ENCODE peak calls at places on chromosomes 1 and 21, in ten cellular contexts. One of them, this sample, is unnamed.

GRCh38 chr1:220990417-220991337 is 111.4 kb downstream of the HLX start:
- DNase-seq in IMR-90: peak; percentile 83
- DNase-seq in transverse colon: no peak
- DNase-seq in ovary: no peak
- DNase-seq in suprapubic skin: no peak
- DNase-seq in right lobe of liver: no peak
- DNase-seq in stomach: no peak
- DNase-seq in body of pancreas: no peak
- DNase-seq in NB4: peak; percentile 18
- DNase-seq in lower leg skin: no peak
- DNase-seq in this sample: no peak

GRCh38 chr1:14181191-14181793 is 417.2 kb upstream of the KAZN start:
- DNase-seq in IMR-90: no peak
- DNase-seq in transverse colon: no peak
- DNase-seq in ovary: no peak
- DNase-seq in suprapubic skin: no peak
- DNase-seq in right lobe of liver: no peak
- DNase-seq in stomach: no peak
- DNase-seq in body of pancreas: no peak
- DNase-seq in NB4: no peak
- DNase-seq in lower leg skin: no peak
- DNase-seq in this sample: no peak

GRCh38 chr1:202553560-202554038 is 156.7 kb downstream of the SYT2 start:
- DNase-seq in IMR-90: peak; percentile 67
- DNase-seq in transverse colon: no peak
- DNase-seq in ovary: no peak
- DNase-seq in suprapubic skin: no peak
- DNase-seq in right lobe of liver: no peak
- DNase-seq in stomach: no peak
- DNase-seq in body of pancreas: peak; percentile 19
- DNase-seq in NB4: peak; percentile 89
- DNase-seq in lower leg skin: peak; percentile 36
- DNase-seq in this sample: no peak

GRCh38 chr21:42062543-42063022 is 8.5 kb upstream of the UMODL1 start:
- DNase-seq in IMR-90: no peak
- DNase-seq in transverse colon: peak; percentile 76
- DNase-seq in ovary: no peak
- DNase-seq in suprapubic skin: no peak
- DNase-seq in right lobe of liver: no peak
- DNase-seq in stomach: peak; percentile 56
- DNase-seq in body of pancreas: no peak
- DNase-seq in NB4: peak; percentile 93
- DNase-seq in lower leg skin: no peak
- DNase-seq in this sample: peak; percentile 39

GRCh38 chr1:97144527-97144926 is 422.9 kb downstream of the PTBP2 start:
- DNase-seq in IMR-90: peak; percentile 85
- DNase-seq in transverse colon: no peak
- DNase-seq in ovary: no peak
- DNase-seq in suprapubic skin: no peak
- DNase-seq in right lobe of liver: no peak
- DNase-seq in stomach: no peak
- DNase-seq in body of pancreas: no peak
- DNase-seq in NB4: no peak
- DNase-seq in lower leg skin: no peak
- DNase-seq in this sample: no peak

GRCh38 chr1:66648896-66649597 is 103.2 kb upstream of the DYNLT5 start:
- DNase-seq in IMR-90: no peak
- DNase-seq in transverse colon: peak; percentile 8
- DNase-seq in ovary: no peak
- DNase-seq in suprapubic skin: no peak
- DNase-seq in right lobe of liver: no peak
- DNase-seq in stomach: no peak
- DNase-seq in body of pancreas: no peak
- DNase-seq in NB4: peak; percentile 46
- DNase-seq in lower leg skin: no peak
- DNase-seq in this sample: no peak

GRCh38 chr1:185798505-185798904 is 64.3 kb downstream of the HMCN1 start:
- DNase-seq in IMR-90: no peak
- DNase-seq in transverse colon: no peak
- DNase-seq in ovary: no peak
- DNase-seq in suprapubic skin: no peak
- DNase-seq in right lobe of liver: no peak
- DNase-seq in stomach: no peak
- DNase-seq in body of pancreas: no peak
- DNase-seq in NB4: no peak
- DNase-seq in lower leg skin: no peak
- DNase-seq in this sample: no peak

GRCh38 chr1:64403331-64403730 is 66.6 kb upstream of the CACHD1 start:
- DNase-seq in IMR-90: no peak
- DNase-seq in transverse colon: no peak
- DNase-seq in ovary: no peak
- DNase-seq in suprapubic skin: no peak
- DNase-seq in right lobe of liver: no peak
- DNase-seq in stomach: no peak
- DNase-seq in body of pancreas: no peak
- DNase-seq in NB4: no peak
- DNase-seq in lower leg skin: no peak
- DNase-seq in this sample: no peak

GRCh38 chr1:11501491-11501897 is 22.5 kb downstream of the DISP3 start:
- DNase-seq in IMR-90: no peak
- DNase-seq in transverse colon: no peak
- DNase-seq in ovary: peak; percentile 37
- DNase-seq in suprapubic skin: peak; percentile 54
- DNase-seq in right lobe of liver: no peak
- DNase-seq in stomach: no peak
- DNase-seq in body of pancreas: no peak
- DNase-seq in NB4: no peak
- DNase-seq in lower leg skin: no peak
- DNase-seq in this sample: no peak

GRCh38 chr1:27346991-27347627 is 5.3 kb downstream of the SYTL1 start:
- DNase-seq in IMR-90: peak; percentile 13
- DNase-seq in transverse colon: no peak
- DNase-seq in ovary: no peak
- DNase-seq in suprapubic skin: no peak
- DNase-seq in right lobe of liver: no peak
- DNase-seq in stomach: no peak
- DNase-seq in body of pancreas: no peak
- DNase-seq in NB4: no peak
- DNase-seq in lower leg skin: no peak
- DNase-seq in this sample: no peak

GRCh38 chr1:89727517-89728312 is 93.1 kb upstream of the LRRC8D start:
- DNase-seq in IMR-90: no peak
- DNase-seq in transverse colon: no peak
- DNase-seq in ovary: no peak
- DNase-seq in suprapubic skin: no peak
- DNase-seq in right lobe of liver: no peak
- DNase-seq in stomach: no peak
- DNase-seq in body of pancreas: no peak
- DNase-seq in NB4: no peak
- DNase-seq in lower leg skin: no peak
- DNase-seq in this sample: no peak

GRCh38 chr1:232805269-232806070 is at the start of gene MAP10:
- DNase-seq in IMR-90: peak; percentile 71
- DNase-seq in transverse colon: peak; percentile 76
- DNase-seq in ovary: peak; percentile 86
- DNase-seq in suprapubic skin: peak; percentile 83
- DNase-seq in right lobe of liver: peak; percentile 70
- DNase-seq in stomach: peak; percentile 66
- DNase-seq in body of pancreas: peak; percentile 77
- DNase-seq in NB4: peak; percentile 90
- DNase-seq in lower leg skin: peak; percentile 29
- DNase-seq in this sample: peak; percentile 66
- TF ChIP-seq POLR2A in IMR-90: no peak
- TF ChIP-seq POLR2A in transverse colon: peak; percentile 23
- TF ChIP-seq POLR2A in ovary: no peak
- TF ChIP-seq POLR2A in suprapubic skin: no peak
- TF ChIP-seq POLR2A in right lobe of liver: peak; percentile 64
- TF ChIP-seq POLR2A in stomach: no peak
- TF ChIP-seq POLR2A in body of pancreas: peak; percentile 71
- TF ChIP-seq POLR2A in NB4: peak; percentile 73
- TF ChIP-seq POLR2A in lower leg skin: no peak
- TF ChIP-seq POLR2A in this sample: peak; percentile 23

DNA sequence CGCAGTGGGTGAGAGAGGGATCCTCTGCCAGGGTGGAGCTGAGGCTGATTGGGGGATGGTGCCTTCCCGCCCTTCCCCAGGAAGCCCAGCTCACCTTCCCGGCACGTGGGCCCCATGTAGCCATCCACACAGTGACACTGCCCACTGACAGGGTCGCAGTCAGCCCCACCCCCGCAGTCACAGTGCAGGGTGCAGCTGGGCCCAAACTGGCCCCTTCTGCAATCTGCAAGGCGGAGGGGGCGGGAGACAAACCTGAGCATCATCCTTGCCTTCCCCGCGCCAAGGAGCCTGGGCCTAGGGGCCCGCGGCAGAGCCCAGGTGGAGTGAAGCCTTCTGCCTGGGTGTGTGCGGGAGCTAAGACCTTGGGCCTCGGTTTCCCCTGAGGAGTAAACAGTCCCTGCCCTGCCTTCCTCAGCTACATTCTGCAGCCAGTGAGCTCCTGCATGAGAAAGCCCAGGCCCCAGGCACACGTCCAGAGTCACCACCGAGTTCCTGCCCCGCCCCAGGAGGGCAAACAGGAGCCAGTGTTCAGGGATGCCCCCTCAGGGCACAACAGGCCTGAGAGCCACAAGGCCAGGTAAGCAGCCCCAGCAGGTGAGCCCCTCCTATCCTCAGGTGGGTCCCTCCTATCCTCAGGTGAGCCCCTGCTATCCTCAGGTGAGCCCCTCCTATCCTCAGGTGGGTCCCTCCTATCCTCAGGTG is 38.2 kb downstream of the ARHGEF16 start:
- DNase-seq in IMR-90: no peak
- DNase-seq in transverse colon: no peak
- DNase-seq in ovary: no peak
- DNase-seq in suprapubic skin: no peak
- DNase-seq in right lobe of liver: no peak
- DNase-seq in stomach: peak; percentile 34
- DNase-seq in body of pancreas: no peak
- DNase-seq in NB4: no peak
- DNase-seq in lower leg skin: no peak
- DNase-seq in this sample: no peak
- TF ChIP-seq POLR2A in IMR-90: no peak
- TF ChIP-seq POLR2A in transverse colon: no peak
- TF ChIP-seq POLR2A in ovary: no peak
- TF ChIP-seq POLR2A in suprapubic skin: no peak
- TF ChIP-seq POLR2A in right lobe of liver: no peak
- TF ChIP-seq POLR2A in stomach: no peak
- TF ChIP-seq POLR2A in body of pancreas: no peak
- TF ChIP-seq POLR2A in NB4: no peak
- TF ChIP-seq POLR2A in lower leg skin: no peak
- TF ChIP-seq POLR2A in this sample: no peak

GRCh38 chr1:183870351-183871077 is 65.6 kb downstream of the RGL1 start:
- DNase-seq in IMR-90: peak; percentile 39
- DNase-seq in transverse colon: peak; percentile 41
- DNase-seq in ovary: peak; percentile 87
- DNase-seq in suprapubic skin: peak; percentile 90
- DNase-seq in right lobe of liver: peak; percentile 53
- DNase-seq in stomach: no peak
- DNase-seq in body of pancreas: peak; percentile 29
- DNase-seq in NB4: no peak
- DNase-seq in lower leg skin: peak; percentile 59
- DNase-seq in this sample: peak; percentile 71

GRCh38 chr1:183871568-183871967 is 66.6 kb downstream of the RGL1 start:
- DNase-seq in IMR-90: no peak
- DNase-seq in transverse colon: no peak
- DNase-seq in ovary: no peak
- DNase-seq in suprapubic skin: no peak
- DNase-seq in right lobe of liver: no peak
- DNase-seq in stomach: no peak
- DNase-seq in body of pancreas: no peak
- DNase-seq in NB4: no peak
- DNase-seq in lower leg skin: no peak
- DNase-seq in this sample: no peak

GRCh38 chr1:183873642-183874041 is 68.7 kb downstream of the RGL1 start:
- DNase-seq in IMR-90: no peak
- DNase-seq in transverse colon: no peak
- DNase-seq in ovary: no peak
- DNase-seq in suprapubic skin: no peak
- DNase-seq in right lobe of liver: no peak
- DNase-seq in stomach: no peak
- DNase-seq in body of pancreas: no peak
- DNase-seq in NB4: no peak
- DNase-seq in lower leg skin: no peak
- DNase-seq in this sample: no peak

GRCh38 chr1:183871142-183871541 is 66.2 kb downstream of the RGL1 start:
- DNase-seq in IMR-90: peak; percentile 71
- DNase-seq in transverse colon: no peak
- DNase-seq in ovary: no peak
- DNase-seq in suprapubic skin: no peak
- DNase-seq in right lobe of liver: no peak
- DNase-seq in stomach: no peak
- DNase-seq in body of pancreas: no peak
- DNase-seq in NB4: no peak
- DNase-seq in lower leg skin: no peak
- DNase-seq in this sample: no peak

GRCh38 chr1:183872406-183872805 is 67.5 kb downstream of the RGL1 start:
- DNase-seq in IMR-90: peak; percentile 79
- DNase-seq in transverse colon: no peak
- DNase-seq in ovary: no peak
- DNase-seq in suprapubic skin: no peak
- DNase-seq in right lobe of liver: no peak
- DNase-seq in stomach: no peak
- DNase-seq in body of pancreas: no peak
- DNase-seq in NB4: no peak
- DNase-seq in lower leg skin: no peak
- DNase-seq in this sample: no peak
- TF ChIP-seq POLR2A in IMR-90: no peak
- TF ChIP-seq POLR2A in transverse colon: no peak
- TF ChIP-seq POLR2A in ovary: no peak
- TF ChIP-seq POLR2A in suprapubic skin: no peak
- TF ChIP-seq POLR2A in right lobe of liver: no peak
- TF ChIP-seq POLR2A in stomach: no peak
- TF ChIP-seq POLR2A in body of pancreas: no peak
- TF ChIP-seq POLR2A in NB4: no peak
- TF ChIP-seq POLR2A in lower leg skin: no peak
- TF ChIP-seq POLR2A in this sample: no peak

DNA sequence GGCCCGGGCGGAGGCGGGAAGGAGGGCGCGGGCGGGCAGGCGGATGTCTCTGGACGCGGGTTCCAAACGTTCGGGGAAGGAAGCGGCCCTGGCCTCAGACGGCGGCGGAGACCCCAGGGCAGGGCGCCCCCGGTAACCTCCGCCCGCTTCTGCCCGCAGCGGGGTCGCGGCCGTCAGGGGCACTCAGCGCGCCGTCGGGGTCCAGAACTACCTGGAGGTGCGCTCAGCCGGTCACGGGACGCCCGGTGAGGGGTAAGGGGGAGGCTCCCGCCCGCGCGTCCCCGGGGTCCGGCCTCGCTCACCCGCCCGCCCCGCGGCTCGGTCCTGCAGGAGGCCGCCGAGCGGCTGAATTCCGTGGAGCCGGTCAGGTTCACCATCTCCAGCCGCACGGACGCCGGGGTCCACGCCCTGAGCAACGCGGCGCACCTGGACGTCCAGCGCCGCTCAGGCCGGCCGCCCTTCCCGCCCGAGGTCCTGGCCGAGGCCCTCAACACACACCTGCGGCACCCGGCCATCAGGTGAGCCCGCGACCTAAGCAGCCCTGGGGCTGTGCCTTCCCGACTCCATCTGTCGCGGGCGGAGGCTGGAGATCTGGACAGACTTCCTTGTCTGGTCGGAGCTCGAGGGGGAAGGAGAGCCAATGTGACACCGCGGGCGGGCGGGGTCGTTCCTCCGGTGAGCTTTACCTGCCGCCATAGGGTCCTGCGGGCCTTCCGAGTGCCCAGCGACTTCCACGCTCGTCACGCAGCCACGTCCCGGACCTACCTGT is 543 bp downstream of the PUSL1 start:
- DNase-seq in IMR-90: no peak
- DNase-seq in transverse colon: peak; percentile 57
- DNase-seq in ovary: peak; percentile 68
- DNase-seq in suprapubic skin: no peak
- DNase-seq in right lobe of liver: peak; percentile 52
- DNase-seq in stomach: no peak
- DNase-seq in body of pancreas: peak; percentile 60
- DNase-seq in NB4: peak; percentile 51
- DNase-seq in lower leg skin: no peak
- DNase-seq in this sample: no peak
- TF ChIP-seq POLR2A in IMR-90: peak; percentile 19
- TF ChIP-seq POLR2A in transverse colon: no peak
- TF ChIP-seq POLR2A in ovary: no peak
- TF ChIP-seq POLR2A in suprapubic skin: no peak
- TF ChIP-seq POLR2A in right lobe of liver: no peak
- TF ChIP-seq POLR2A in stomach: no peak
- TF ChIP-seq POLR2A in body of pancreas: no peak
- TF ChIP-seq POLR2A in NB4: no peak
- TF ChIP-seq POLR2A in lower leg skin: no peak
- TF ChIP-seq POLR2A in this sample: no peak

This sample was measured in gastrocnemius medialis.